ENCODE peak calls at places on chromosomes 16 and 17, in ten cellular contexts. U is tibial artery, M is adrenal gland, F is AG09319, N is fibroblast of pulmonary artery, V is K562, G is fibroblast of lung, I is AG04449, K is BJ, Y is nephron progenitor cell. Q is an unnamed sample.

GRCh38 chr17:20266806-20267458 is 200.4 kb downstream of the LGALS9B start:
- DNase-seq in G (peak), V (peak), M (peak), Y (no peak), F (peak), U (no peak), K (peak), I (no peak), N (peak), Q (peak)

GRCh38 chr17:48601184-48601527 is 3.6 kb downstream of the HOXB6 start:
- DNase-seq in G (no peak), Y (no peak), U (no peak), V (no peak), F (no peak), N (no peak), M (no peak), K (no peak), I (no peak), Q (no peak)

GRCh38 chr16:2044541-2044940 is 3.1 kb downstream of the NTHL1 start:
- DNase-seq in U (no peak), G (no peak), I (no peak), Y (no peak), N (no peak), K (no peak), M (no peak), V (no peak), F (no peak), Q (no peak)

GRCh38 chr17:63398680-63399079 is 47.4 kb downstream of the CYB561 start:
- DNase-seq in G (peak), N (peak), K (no peak), F (no peak), V (no peak), I (no peak), M (no peak), U (no peak), Y (no peak), Q (peak)

GRCh38 chr16:87367556-87367955 is 16.0 kb downstream of the FBXO31 start:
- DNase-seq in V (no peak), U (no peak), K (no peak), F (no peak), M (no peak), G (no peak), N (no peak), I (no peak), Y (no peak), Q (no peak)

GRCh38 chr16:48323783-48324775 is 61.1 kb downstream of the SIAH1 start:
- DNase-seq in N (no peak), F (peak), K (no peak), M (no peak), Y (no peak), U (no peak), V (no peak), G (peak), I (no peak), Q (peak)

GRCh38 chr17:68591583-68591982 is 9.6 kb downstream of the FAM20A start:
- DNase-seq in M (peak), K (no peak), G (no peak), U (no peak), Y (peak), V (peak), N (no peak), I (no peak), F (no peak), Q (no peak)

GRCh38 chr17:38656959-38657823 is 17.6 kb downstream of the EPOP start:
- DNase-seq in I (no peak), Y (no peak), M (no peak), G (no peak), K (no peak), F (no peak), N (no peak), V (no peak), U (no peak), Q (no peak)

GRCh38 chr16:86979984-86980553 is 337.1 kb downstream of the C16orf95 start:
- DNase-seq in F (no peak), I (no peak), G (no peak), N (no peak), M (no peak), Y (no peak), K (no peak), V (no peak), U (no peak), Q (no peak)

GRCh38 chr17:62727916-62728672 is 80.0 kb downstream of the MARCHF10 start:
- DNase-seq in K (no peak), G (no peak), Y (no peak), M (no peak), U (no peak), N (no peak), V (no peak), F (no peak), I (no peak), Q (no peak)

GRCh38 chr17:30513346-30513745 is 36.1 kb downstream of the GOSR1 start:
- DNase-seq in I (peak), Y (no peak), U (no peak), F (no peak), M (no peak), G (peak), N (peak), K (no peak), V (no peak), Q (peak)

GRCh38 chr17:50665838-50666237 is 31.2 kb downstream of the ABCC3 start:
- DNase-seq in M (no peak), K (no peak), I (no peak), F (no peak), N (no peak), U (no peak), Y (no peak), G (no peak), V (no peak), Q (no peak)

DNA sequence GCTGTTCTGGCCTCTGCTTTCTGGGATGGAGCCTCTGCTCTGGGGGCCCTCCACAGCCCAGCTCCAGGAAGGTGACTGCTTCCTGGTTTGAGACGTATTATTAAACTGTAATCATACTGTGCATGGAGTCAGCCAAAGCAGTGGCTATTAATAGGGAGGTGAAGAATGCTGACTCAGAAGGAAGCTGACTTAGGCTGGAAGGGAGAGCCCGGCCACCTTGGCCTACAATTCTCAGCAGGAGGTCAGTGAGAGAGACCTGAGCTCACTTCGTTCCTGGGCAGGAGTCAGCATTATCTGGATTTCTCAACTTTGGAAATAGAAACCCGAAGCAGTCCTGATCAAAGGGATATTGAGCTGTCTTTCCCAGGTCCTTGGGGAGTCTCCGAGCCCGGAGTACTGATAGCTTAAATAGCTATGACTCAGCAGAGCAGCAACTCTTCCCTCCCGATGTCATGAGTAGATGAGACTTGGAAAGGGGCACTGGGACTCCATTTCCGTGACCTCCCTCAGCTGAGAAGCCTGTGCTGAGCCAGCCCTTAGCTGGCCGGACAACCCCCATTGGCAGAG is 91.8 kb downstream of the YPEL2 start:
- DNase-seq in V (peak), K (no peak), U (peak), Y (peak), G (peak), I (no peak), M (peak), N (peak), F (no peak), Q (peak)
- TF ChIP-seq CTCF in V (no peak), K (no peak), U (no peak), Y (no peak), G (no peak), I (no peak), M (no peak), N (no peak), F (no peak), Q (no peak)

GRCh38 chr16:82700541-82701240 is 73.9 kb downstream of the CDH13 start:
- DNase-seq in I (no peak), Y (no peak), N (peak), G (peak), V (no peak), F (no peak), M (no peak), K (no peak), U (no peak), Q (peak)

GRCh38 chr16:82701302-82702022 is 74.7 kb downstream of the CDH13 start:
- DNase-seq in I (no peak), M (no peak), N (peak), U (no peak), V (no peak), Y (no peak), F (no peak), K (no peak), G (no peak), Q (peak)

GRCh38 chr16:82695806-82696205 is 69.0 kb downstream of the CDH13 start:
- DNase-seq in Y (no peak), N (no peak), M (no peak), U (no peak), F (no peak), K (no peak), G (peak), V (no peak), I (no peak), Q (no peak)

GRCh38 chr16:82699711-82700495 is 73.1 kb downstream of the CDH13 start:
- DNase-seq in U (peak), K (peak), G (peak), Y (no peak), V (no peak), F (peak), M (no peak), N (peak), I (peak), Q (peak)

GRCh38 chr16:82699262-82699661 is 72.5 kb downstream of the CDH13 start:
- DNase-seq in K (no peak), I (no peak), V (no peak), Y (no peak), N (no peak), F (no peak), G (no peak), M (no peak), U (no peak), Q (no peak)
- TF ChIP-seq CTCF in K (no peak), I (no peak), V (no peak), Y (no peak), N (no peak), F (no peak), G (no peak), M (no peak), U (no peak), Q (no peak)

DNA sequence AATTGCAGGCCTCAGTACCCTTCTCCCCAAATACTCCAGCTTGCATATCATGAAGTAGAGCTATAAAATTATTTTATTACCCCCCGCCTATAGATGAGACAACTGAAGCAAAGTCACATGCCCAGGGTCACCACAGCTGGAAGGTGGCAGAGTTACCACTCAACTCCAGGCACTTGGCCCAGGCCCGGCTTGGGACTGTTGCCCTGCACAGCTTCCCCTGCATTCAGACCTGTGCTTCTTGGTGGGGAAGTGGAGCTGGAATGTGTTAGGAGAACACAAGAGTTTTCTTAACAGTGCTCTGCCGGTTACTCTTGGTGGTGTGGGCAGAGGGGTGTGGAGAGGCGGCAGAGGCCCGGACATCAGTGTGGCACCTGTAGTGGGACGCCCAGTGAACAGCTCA is 149.3 kb downstream of the SOCS1 start:
- DNase-seq in K (no peak), Y (no peak), U (no peak), I (no peak), N (no peak), V (no peak), M (no peak), G (no peak), F (no peak), Q (no peak)
- TF ChIP-seq CTCF in K (no peak), Y (no peak), U (no peak), I (no peak), N (no peak), V (no peak), M (no peak), G (no peak), F (no peak), Q (no peak)

GRCh38 chr16:73847090-73847489 is 449.5 kb upstream of the PSMD7 start:
- DNase-seq in F (no peak), U (no peak), Y (no peak), I (no peak), M (no peak), K (no peak), G (no peak), N (no peak), V (no peak), Q (no peak)
- TF ChIP-seq CTCF in F (no peak), U (no peak), Y (no peak), I (no peak), M (no peak), K (no peak), G (no peak), N (no peak), V (no peak), Q (no peak)

GRCh38 chr17:74737299-74738050 is 419 bp downstream of the RAB37 start:
- DNase-seq in M (no peak), U (no peak), K (no peak), F (no peak), G (peak), N (peak), Y (peak), V (peak), I (no peak), Q (no peak)

GRCh38 chr17:74740641-74741387 is 3.8 kb downstream of the RAB37 start:
- DNase-seq in K (no peak), Y (no peak), I (no peak), F (no peak), V (no peak), G (no peak), M (peak), U (no peak), N (no peak), Q (no peak)

GRCh38 chr17:74736423-74737298 is at the start of gene RAB37:
- DNase-seq in K (no peak), U (no peak), I (no peak), N (no peak), V (no peak), M (peak), Y (peak), F (no peak), G (no peak), Q (no peak)

GRCh38 chr17:74738051-74738996 is 1.3 kb downstream of the RAB37 start:
- DNase-seq in N (peak), G (no peak), V (peak), M (no peak), Y (no peak), U (no peak), F (no peak), I (no peak), K (no peak), Q (no peak)

GRCh38 chr17:74739227-74739831 is 2.3 kb downstream of the RAB37 start:
- DNase-seq in K (no peak), F (no peak), U (no peak), I (no peak), M (no peak), G (no peak), Y (no peak), N (no peak), V (no peak), Q (no peak)
- TF ChIP-seq CTCF in K (no peak), F (no peak), U (no peak), I (no peak), M (no peak), G (no peak), Y (no peak), N (no peak), V (no peak), Q (no peak)

GRCh38 chr17:42928714-42929496 is 28.3 kb downstream of the G6PC1 start:
- DNase-seq in K (peak), I (peak), U (peak), Y (peak), V (peak), M (peak), F (peak), G (peak), N (peak), Q (peak)
- TF ChIP-seq CTCF in K (peak), I (peak), U (peak), Y (peak), V (peak), M (peak), F (peak), G (peak), N (peak), Q (peak)

Q was measured in foreskin fibroblast.